ENCODE peak calls at places on chromosomes 1 and 21, in nine cellular contexts. One of them, this sample, is unnamed.

GRCh38 chr1:234206651-234207284 is 166.5 kb upstream of the COA6 start:
- DNase-seq in cardiac fibroblast: peak; percentile 58
- DNase-seq in fibroblast of lung: peak; percentile 96
- DNase-seq in IMR-90: peak; percentile 67
- DNase-seq in choroid plexus epithelial cell: peak; percentile 40
- DNase-seq in heart right ventricle: peak; percentile 29
- DNase-seq in AG09309: peak; percentile 39
- DNase-seq in tibial artery: no peak
- DNase-seq in foreskin fibroblast: peak; percentile 58
- DNase-seq in this sample: peak; percentile 87

GRCh38 chr1:172883387-172883791 is 167.4 kb downstream of the TNFSF18 start:
- DNase-seq in cardiac fibroblast: peak; percentile 74
- DNase-seq in fibroblast of lung: peak; percentile 77
- DNase-seq in IMR-90: no peak
- DNase-seq in choroid plexus epithelial cell: no peak
- DNase-seq in heart right ventricle: no peak
- DNase-seq in AG09309: no peak
- DNase-seq in tibial artery: no peak
- DNase-seq in foreskin fibroblast: no peak
- DNase-seq in this sample: no peak

GRCh38 chr1:162062542-162063015 is 6.9 kb upstream of the NOS1AP start:
- DNase-seq in cardiac fibroblast: no peak
- DNase-seq in fibroblast of lung: peak; percentile 90
- DNase-seq in IMR-90: peak; percentile 41
- DNase-seq in choroid plexus epithelial cell: peak; percentile 82
- DNase-seq in heart right ventricle: no peak
- DNase-seq in AG09309: peak; percentile 11
- DNase-seq in tibial artery: no peak
- DNase-seq in foreskin fibroblast: peak; percentile 59
- DNase-seq in this sample: peak; percentile 88

GRCh38 chr1:112264553-112264952 is 131.5 kb upstream of the CTTNBP2NL start:
- DNase-seq in cardiac fibroblast: no peak
- DNase-seq in fibroblast of lung: no peak
- DNase-seq in IMR-90: no peak
- DNase-seq in choroid plexus epithelial cell: no peak
- DNase-seq in heart right ventricle: peak; percentile 14
- DNase-seq in AG09309: no peak
- DNase-seq in tibial artery: peak; percentile 26
- DNase-seq in foreskin fibroblast: no peak
- DNase-seq in this sample: no peak

GRCh38 chr1:25068829-25069228 is 138.8 kb upstream of the RUNX3 start:
- DNase-seq in cardiac fibroblast: no peak
- DNase-seq in fibroblast of lung: no peak
- DNase-seq in IMR-90: no peak
- DNase-seq in choroid plexus epithelial cell: no peak
- DNase-seq in heart right ventricle: no peak
- DNase-seq in AG09309: no peak
- DNase-seq in tibial artery: no peak
- DNase-seq in foreskin fibroblast: no peak
- DNase-seq in this sample: no peak

GRCh38 chr21:17931080-17931479 is 111.9 kb upstream of the C21orf91 start:
- DNase-seq in cardiac fibroblast: no peak
- DNase-seq in fibroblast of lung: no peak
- DNase-seq in IMR-90: no peak
- DNase-seq in choroid plexus epithelial cell: peak; percentile 4
- DNase-seq in heart right ventricle: no peak
- DNase-seq in AG09309: no peak
- DNase-seq in tibial artery: no peak
- DNase-seq in foreskin fibroblast: no peak
- DNase-seq in this sample: no peak

GRCh38 chr1:202117898-202118371 is 4.8 kb upstream of the GPR37L1 start:
- DNase-seq in cardiac fibroblast: no peak
- DNase-seq in fibroblast of lung: no peak
- DNase-seq in IMR-90: no peak
- DNase-seq in choroid plexus epithelial cell: no peak
- DNase-seq in heart right ventricle: no peak
- DNase-seq in AG09309: no peak
- DNase-seq in tibial artery: no peak
- DNase-seq in foreskin fibroblast: no peak
- DNase-seq in this sample: no peak

GRCh38 chr21:45499970-45500575 is 42.2 kb downstream of the SLC19A1 start:
- DNase-seq in cardiac fibroblast: no peak
- DNase-seq in fibroblast of lung: no peak
- DNase-seq in IMR-90: no peak
- DNase-seq in choroid plexus epithelial cell: no peak
- DNase-seq in heart right ventricle: no peak
- DNase-seq in AG09309: no peak
- DNase-seq in tibial artery: no peak
- DNase-seq in foreskin fibroblast: no peak
- DNase-seq in this sample: no peak

GRCh38 chr1:158022554-158023278 is 29.3 kb downstream of the KIRREL1 start:
- DNase-seq in cardiac fibroblast: no peak
- DNase-seq in fibroblast of lung: no peak
- DNase-seq in IMR-90: no peak
- DNase-seq in choroid plexus epithelial cell: no peak
- DNase-seq in heart right ventricle: no peak
- DNase-seq in AG09309: no peak
- DNase-seq in tibial artery: peak; percentile 70
- DNase-seq in foreskin fibroblast: no peak
- DNase-seq in this sample: no peak

GRCh38 chr1:155268630-155269029 is 4.7 kb downstream of the CLK2 start:
- DNase-seq in cardiac fibroblast: no peak
- DNase-seq in fibroblast of lung: no peak
- DNase-seq in IMR-90: no peak
- DNase-seq in choroid plexus epithelial cell: no peak
- DNase-seq in heart right ventricle: no peak
- DNase-seq in AG09309: no peak
- DNase-seq in tibial artery: no peak
- DNase-seq in foreskin fibroblast: no peak
- DNase-seq in this sample: no peak

GRCh38 chr1:55074455-55074854 is 35.1 kb downstream of the PCSK9 start:
- DNase-seq in cardiac fibroblast: no peak
- DNase-seq in fibroblast of lung: no peak
- DNase-seq in IMR-90: no peak
- DNase-seq in choroid plexus epithelial cell: no peak
- DNase-seq in heart right ventricle: no peak
- DNase-seq in AG09309: no peak
- DNase-seq in tibial artery: no peak
- DNase-seq in foreskin fibroblast: no peak
- DNase-seq in this sample: no peak

DNA sequence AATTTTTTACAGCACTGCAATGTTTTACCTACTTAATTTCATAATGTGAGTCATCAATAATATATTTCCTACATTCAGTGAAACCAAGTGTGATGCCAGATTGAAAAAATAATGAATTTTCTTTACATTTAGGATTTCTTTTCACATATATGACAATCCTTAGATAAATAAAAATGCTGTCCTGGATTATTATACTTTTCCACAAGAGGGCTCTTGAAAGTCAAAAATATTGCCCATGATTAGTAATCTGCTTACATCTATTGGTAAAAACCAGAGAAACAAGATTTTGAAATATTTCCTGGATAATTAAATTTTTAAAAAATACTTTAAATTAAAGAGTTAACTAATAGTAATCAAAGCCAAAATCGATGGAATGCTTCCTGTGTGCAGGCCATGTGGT is 86.8 kb upstream of the PLPPR4 start:
- DNase-seq in cardiac fibroblast: peak; percentile 12
- DNase-seq in fibroblast of lung: no peak
- DNase-seq in IMR-90: no peak
- DNase-seq in choroid plexus epithelial cell: peak; percentile 10
- DNase-seq in heart right ventricle: no peak
- DNase-seq in AG09309: no peak
- DNase-seq in tibial artery: no peak
- DNase-seq in foreskin fibroblast: no peak
- DNase-seq in this sample: no peak
- TF ChIP-seq CTCF in cardiac fibroblast: no peak
- TF ChIP-seq CTCF in fibroblast of lung: peak; percentile 13
- TF ChIP-seq CTCF in IMR-90: peak; percentile 22
- TF ChIP-seq CTCF in choroid plexus epithelial cell: peak; percentile 14
- TF ChIP-seq CTCF in heart right ventricle: peak; percentile 9
- TF ChIP-seq CTCF in AG09309: no peak
- TF ChIP-seq CTCF in tibial artery: no peak
- TF ChIP-seq CTCF in foreskin fibroblast: no peak
- TF ChIP-seq CTCF in this sample: peak; percentile 5

GRCh38 chr1:2556277-2557145 is at the start of gene TNFRSF14:
- DNase-seq in cardiac fibroblast: peak; percentile 50
- DNase-seq in fibroblast of lung: peak; percentile 24
- DNase-seq in IMR-90: peak; percentile 35
- DNase-seq in choroid plexus epithelial cell: peak; percentile 74
- DNase-seq in heart right ventricle: peak; percentile 65
- DNase-seq in AG09309: no peak
- DNase-seq in tibial artery: peak; percentile 60
- DNase-seq in foreskin fibroblast: peak; percentile 68
- DNase-seq in this sample: peak; percentile 63

GRCh38 chr1:2553871-2554620 is 2.1 kb upstream of the TNFRSF14 start:
- DNase-seq in cardiac fibroblast: no peak
- DNase-seq in fibroblast of lung: no peak
- DNase-seq in IMR-90: no peak
- DNase-seq in choroid plexus epithelial cell: no peak
- DNase-seq in heart right ventricle: no peak
- DNase-seq in AG09309: no peak
- DNase-seq in tibial artery: no peak
- DNase-seq in foreskin fibroblast: no peak
- DNase-seq in this sample: no peak

GRCh38 chr1:2555634-2556276 is 416 bp upstream of the TNFRSF14 start:
- DNase-seq in cardiac fibroblast: peak; percentile 38
- DNase-seq in fibroblast of lung: no peak
- DNase-seq in IMR-90: no peak
- DNase-seq in choroid plexus epithelial cell: peak; percentile 71
- DNase-seq in heart right ventricle: peak; percentile 82
- DNase-seq in AG09309: no peak
- DNase-seq in tibial artery: peak; percentile 94
- DNase-seq in foreskin fibroblast: peak; percentile 38
- DNase-seq in this sample: no peak

GRCh38 chr1:2557146-2558029 is 1.2 kb downstream of the TNFRSF14 start:
- DNase-seq in cardiac fibroblast: no peak
- DNase-seq in fibroblast of lung: no peak
- DNase-seq in IMR-90: no peak
- DNase-seq in choroid plexus epithelial cell: no peak
- DNase-seq in heart right ventricle: no peak
- DNase-seq in AG09309: no peak
- DNase-seq in tibial artery: no peak
- DNase-seq in foreskin fibroblast: no peak
- DNase-seq in this sample: no peak

GRCh38 chr1:2554621-2555387 is 1.4 kb upstream of the TNFRSF14 start:
- DNase-seq in cardiac fibroblast: no peak
- DNase-seq in fibroblast of lung: no peak
- DNase-seq in IMR-90: no peak
- DNase-seq in choroid plexus epithelial cell: peak; percentile 50
- DNase-seq in heart right ventricle: peak; percentile 55
- DNase-seq in AG09309: no peak
- DNase-seq in tibial artery: no peak
- DNase-seq in foreskin fibroblast: peak; percentile 34
- DNase-seq in this sample: no peak
- H3K4me3 ChIP-seq in cardiac fibroblast: no peak overlapping the region
- H3K4me3 ChIP-seq in fibroblast of lung: no peak overlapping the region
- H3K4me3 ChIP-seq in IMR-90: no peak overlapping the region
- H3K4me3 ChIP-seq in choroid plexus epithelial cell: no peak overlapping the region
- H3K4me3 ChIP-seq in heart right ventricle: peak overlapping the region; percentile 81
- H3K4me3 ChIP-seq in AG09309: no peak overlapping the region
- H3K4me3 ChIP-seq in tibial artery: no peak overlapping the region
- H3K4me3 ChIP-seq in foreskin fibroblast: no peak overlapping the region
- H3K4me3 ChIP-seq in this sample: no peak overlapping the region

GRCh38 chr1:66055092-66055491 is 262.4 kb downstream of the PDE4B start:
- DNase-seq in cardiac fibroblast: no peak
- DNase-seq in fibroblast of lung: no peak
- DNase-seq in IMR-90: no peak
- DNase-seq in choroid plexus epithelial cell: no peak
- DNase-seq in heart right ventricle: no peak
- DNase-seq in AG09309: no peak
- DNase-seq in tibial artery: no peak
- DNase-seq in foreskin fibroblast: no peak
- DNase-seq in this sample: no peak

GRCh38 chr1:66058558-66058957 is 265.9 kb downstream of the PDE4B start:
- DNase-seq in cardiac fibroblast: no peak
- DNase-seq in fibroblast of lung: no peak
- DNase-seq in IMR-90: no peak
- DNase-seq in choroid plexus epithelial cell: no peak
- DNase-seq in heart right ventricle: no peak
- DNase-seq in AG09309: no peak
- DNase-seq in tibial artery: no peak
- DNase-seq in foreskin fibroblast: no peak
- DNase-seq in this sample: no peak
- TF ChIP-seq CTCF in cardiac fibroblast: no peak
- TF ChIP-seq CTCF in fibroblast of lung: no peak
- TF ChIP-seq CTCF in IMR-90: no peak
- TF ChIP-seq CTCF in choroid plexus epithelial cell: no peak
- TF ChIP-seq CTCF in heart right ventricle: no peak
- TF ChIP-seq CTCF in AG09309: no peak
- TF ChIP-seq CTCF in tibial artery: no peak
- TF ChIP-seq CTCF in foreskin fibroblast: no peak
- TF ChIP-seq CTCF in this sample: no peak

GRCh38 chr1:110006516-110006915 is 22.0 kb downstream of the AHCYL1 start:
- DNase-seq in cardiac fibroblast: no peak
- DNase-seq in fibroblast of lung: no peak
- DNase-seq in IMR-90: no peak
- DNase-seq in choroid plexus epithelial cell: peak; percentile 31
- DNase-seq in heart right ventricle: no peak
- DNase-seq in AG09309: no peak
- DNase-seq in tibial artery: no peak
- DNase-seq in foreskin fibroblast: no peak
- DNase-seq in this sample: no peak

GRCh38 chr1:110003747-110004428 is 19.3 kb downstream of the AHCYL1 start:
- DNase-seq in cardiac fibroblast: peak; percentile 98
- DNase-seq in fibroblast of lung: peak; percentile 99
- DNase-seq in IMR-90: peak; percentile 99
- DNase-seq in choroid plexus epithelial cell: peak; percentile 99
- DNase-seq in heart right ventricle: peak; percentile 48
- DNase-seq in AG09309: peak; percentile 96
- DNase-seq in tibial artery: peak; percentile 88
- DNase-seq in foreskin fibroblast: peak; percentile 98
- DNase-seq in this sample: peak; percentile 98

GRCh38 chr1:110005971-110006370 is 21.4 kb downstream of the AHCYL1 start:
- DNase-seq in cardiac fibroblast: peak; percentile 38
- DNase-seq in fibroblast of lung: peak; percentile 44
- DNase-seq in IMR-90: peak; percentile 72
- DNase-seq in choroid plexus epithelial cell: peak; percentile 79
- DNase-seq in heart right ventricle: no peak
- DNase-seq in AG09309: peak; percentile 8
- DNase-seq in tibial artery: no peak
- DNase-seq in foreskin fibroblast: peak; percentile 80
- DNase-seq in this sample: peak; percentile 36

GRCh38 chr1:110002695-110003094 is 18.1 kb downstream of the AHCYL1 start:
- DNase-seq in cardiac fibroblast: no peak
- DNase-seq in fibroblast of lung: no peak
- DNase-seq in IMR-90: no peak
- DNase-seq in choroid plexus epithelial cell: no peak
- DNase-seq in heart right ventricle: no peak
- DNase-seq in AG09309: no peak
- DNase-seq in tibial artery: no peak
- DNase-seq in foreskin fibroblast: no peak
- DNase-seq in this sample: no peak

DNA sequence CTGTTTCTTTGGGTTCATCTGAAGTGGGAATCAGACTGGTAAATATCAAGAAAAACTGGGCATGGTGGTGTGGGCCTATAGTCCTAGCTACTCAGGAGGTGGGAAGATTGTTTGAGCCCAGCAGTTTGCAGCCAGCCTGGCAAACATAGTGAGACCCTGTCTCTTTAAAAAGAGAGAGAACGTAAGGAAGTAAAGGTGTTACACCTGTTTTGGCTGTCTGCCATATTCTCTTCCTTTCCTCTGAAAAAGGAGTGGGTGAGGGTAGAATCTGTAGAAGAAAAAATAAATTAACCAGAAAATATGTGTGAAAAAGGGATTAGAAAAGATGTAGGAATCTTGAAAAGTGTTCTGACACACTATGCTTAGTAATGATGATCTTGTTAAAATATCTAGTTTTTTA is 20.0 kb downstream of the AHCYL1 start:
- DNase-seq in cardiac fibroblast: no peak
- DNase-seq in fibroblast of lung: no peak
- DNase-seq in IMR-90: no peak
- DNase-seq in choroid plexus epithelial cell: no peak
- DNase-seq in heart right ventricle: no peak
- DNase-seq in AG09309: no peak
- DNase-seq in tibial artery: no peak
- DNase-seq in foreskin fibroblast: no peak
- DNase-seq in this sample: no peak
- H3K4me3 ChIP-seq in cardiac fibroblast: peak overlapping the region; percentile 27
- H3K4me3 ChIP-seq in fibroblast of lung: peak overlapping the region; percentile 37
- H3K4me3 ChIP-seq in IMR-90: peak overlapping the region; percentile 29
- H3K4me3 ChIP-seq in choroid plexus epithelial cell: peak overlapping the region; percentile 51
- H3K4me3 ChIP-seq in heart right ventricle: no peak overlapping the region
- H3K4me3 ChIP-seq in AG09309: peak overlapping the region; percentile 21
- H3K4me3 ChIP-seq in tibial artery: no peak overlapping the region
- H3K4me3 ChIP-seq in foreskin fibroblast: peak overlapping the region; percentile 5
- H3K4me3 ChIP-seq in this sample: peak overlapping the region; percentile 34